ENCODE peak calls at places on chromosome 14, in four cellular contexts. D is body of pancreas, R is OCI-LY7, L is BE2C. K is an unnamed sample.

GRCh38 chr14:88352299-88353097 is 29.4 kb upstream of the KCNK10 start:
- DNase-seq in L (no peak), R (no peak), D (no peak), K (no peak)

GRCh38 chr14:74655597-74656389 is 43.8 kb upstream of the LTBP2 start:
- DNase-seq in D (no peak), R (no peak), L (no peak), K (no peak)

GRCh38 chr14:78606111-78606510 is 435.9 kb downstream of the NRXN3 start:
- DNase-seq in L (no peak), D (no peak), R (no peak), K (no peak)

GRCh38 chr14:76776306-76777251 is 15.3 kb downstream of the VASH1 start:
- DNase-seq in L (no peak), D (no peak), R (peak), K (no peak)

GRCh38 chr14:75518625-75519024 is 3.6 kb upstream of the BATF start:
- DNase-seq in L (no peak), R (peak), D (no peak), K (peak)

GRCh38 chr14:32709072-32709471 is 229.6 kb upstream of the NPAS3 start:
- DNase-seq in R (no peak), D (no peak), L (no peak), K (no peak)

GRCh38 chr14:71236430-71236829 is 329.2 kb downstream of the PCNX1 start:
- DNase-seq in D (no peak), L (peak), R (no peak), K (no peak)

GRCh38 chr14:33408291-33408690 is 469.6 kb downstream of the NPAS3 start:
- DNase-seq in L (no peak), D (no peak), R (no peak), K (no peak)

GRCh38 chr14:104875811-104876210 is 10.7 kb downstream of the CEP170B start:
- DNase-seq in L (no peak), D (no peak), R (no peak), K (no peak)

GRCh38 chr14:96811265-96811664 is 14.1 kb downstream of the VRK1 start:
- DNase-seq in D (no peak), R (no peak), L (no peak), K (no peak)

GRCh38 chr14:102831163-102831804 is 54.0 kb downstream of the TRAF3 start:
- DNase-seq in L (no peak), R (no peak), D (no peak), K (no peak)

GRCh38 chr14:65676361-65677014 is 264.0 kb downstream of the FUT8 start:
- DNase-seq in D (no peak), R (no peak), L (no peak), K (no peak)

GRCh38 chr14:23441076-23441475 is 5.6 kb upstream of the MYH7 start:
- DNase-seq in R (no peak), L (no peak), D (no peak), K (no peak)

GRCh38 chr14:104001003-104001402 is 58.7 kb upstream of the RD3L start:
- DNase-seq in D (no peak), L (peak), R (peak), K (no peak)

GRCh38 chr14:84988391-84988790 is 541.6 kb upstream of the FLRT2 start:
- DNase-seq in R (no peak), L (no peak), D (no peak), K (no peak)

GRCh38 chr14:57390806-57391562 is 598 bp downstream of the NAA30 start:
- DNase-seq in D (peak), R (peak), L (peak), K (no peak)

DNA sequence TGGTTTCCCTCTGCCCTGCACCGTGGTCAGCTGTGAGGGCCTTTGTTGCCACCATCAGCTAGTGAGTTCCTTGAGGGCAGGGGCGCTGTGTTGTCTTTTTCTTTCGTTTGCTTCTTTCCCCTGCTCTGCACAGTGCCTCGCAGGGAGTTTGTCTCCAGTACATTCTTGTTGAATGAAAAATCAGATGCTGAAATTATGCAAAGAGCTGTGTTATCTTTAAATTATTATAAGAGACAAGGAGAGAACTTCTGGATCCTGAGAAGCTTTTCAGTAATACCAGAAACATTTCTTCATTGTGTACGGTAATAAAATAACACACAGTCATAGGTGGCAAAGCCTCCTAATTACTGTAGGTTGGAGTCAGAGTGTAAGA is 14.9 kb downstream of the EML1 start:
- DNase-seq in L (no peak), R (no peak), D (no peak), K (no peak)
- TF ChIP-seq CTCF in L (no peak), R (no peak), D (no peak), K (no peak)

DNA sequence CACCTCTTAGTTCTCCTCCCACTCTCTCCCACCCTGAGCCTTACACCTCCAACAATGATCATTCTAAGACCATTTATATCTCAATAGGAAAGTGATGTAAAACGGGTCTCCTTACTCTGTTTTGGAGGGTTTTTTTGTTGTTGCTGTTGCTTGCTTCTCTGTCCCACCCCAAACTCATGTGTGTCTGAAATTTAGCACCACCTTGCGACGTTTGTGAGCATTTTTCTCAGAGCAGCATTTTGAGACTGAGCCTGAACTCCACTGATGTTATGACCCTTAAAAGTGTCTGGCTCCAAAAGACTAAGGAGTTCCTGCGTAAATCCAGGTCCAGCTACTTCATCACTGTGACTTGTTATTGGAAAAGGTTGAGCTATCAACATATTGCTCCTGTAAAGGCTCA is 155.0 kb downstream of the DAD1 start:
- DNase-seq in R (peak), L (no peak), D (no peak), K (no peak)
- H3K4me3 ChIP-seq in R (peak), L (no peak), D (no peak), K (no peak)

DNA sequence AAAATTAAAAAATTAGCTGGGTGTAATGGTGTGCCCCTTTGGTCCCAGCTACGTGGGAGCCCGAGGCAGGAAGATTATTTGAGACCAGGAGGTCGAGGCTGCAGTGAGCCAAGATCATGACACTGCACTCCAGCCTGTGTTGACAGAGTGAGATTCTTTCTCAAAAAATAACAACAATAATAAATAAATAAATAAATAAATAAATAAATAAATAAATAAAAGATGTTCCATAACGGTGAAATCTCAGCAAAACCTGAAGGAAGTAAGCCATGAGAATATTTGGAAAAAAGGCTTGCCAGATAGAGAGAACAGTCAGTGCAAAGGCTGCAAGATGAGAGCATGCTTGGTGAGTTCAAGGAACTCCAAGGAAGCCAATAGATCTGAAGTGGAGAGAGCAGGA is 176.7 kb downstream of the RAD51B start:
- DNase-seq in D (no peak), L (no peak), R (no peak), K (no peak)
- TF ChIP-seq CTCF in D (no peak), L (no peak), R (no peak), K (no peak)

DNA sequence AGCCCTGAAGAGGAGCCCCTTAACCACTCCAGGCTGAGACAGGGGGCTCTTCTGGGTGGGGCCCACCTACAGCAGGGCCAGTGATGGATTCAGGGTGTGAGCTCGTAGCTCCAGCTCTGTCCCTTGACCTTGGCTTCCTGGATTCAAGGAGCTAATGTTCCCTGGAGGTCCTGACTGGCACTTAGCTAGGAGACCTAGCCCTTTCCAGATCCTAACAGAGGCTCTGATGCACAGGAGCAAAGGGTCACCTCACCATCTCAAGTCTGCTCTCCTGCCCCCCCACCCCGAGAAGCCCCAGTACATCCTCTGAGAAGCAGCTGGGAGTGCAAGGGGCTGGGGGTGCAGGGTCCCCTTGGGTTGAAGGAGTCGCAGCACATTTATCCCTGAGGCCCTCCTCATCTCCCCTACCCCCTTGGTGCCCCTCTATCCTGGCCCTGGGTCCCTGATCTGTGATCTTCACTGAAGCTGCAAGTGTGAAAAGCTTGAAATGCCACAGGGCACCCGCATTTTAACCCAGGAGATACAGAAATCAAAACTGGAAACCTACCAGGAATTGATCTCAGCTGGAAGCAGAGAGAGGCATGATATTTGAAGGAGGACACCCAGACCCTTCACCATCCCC is 2.9 kb downstream of the RIN3 start:
- DNase-seq in R (no peak), L (no peak), D (no peak), K (no peak)
- H3K4me3 ChIP-seq in R (no peak), L (no peak), D (no peak), K (no peak)